ENCODE peak calls at places on chromosomes 1 and 21, in six cellular contexts. Y is M059J; V is CD4-positive, alpha-beta memory T cell; S is naive thymus-derived CD8-positive, alpha-beta T cell; I is hepatocyte; E is fibroblast of pulmonary artery. H is an unnamed sample.

GRCh38 chr1:40153073-40153770 is 8.0 kb upstream of the RLF start:
- DNase-seq in Y (peak), I (peak), E (peak), V (peak), S (peak), H (peak)

GRCh38 chr21:28283652-28284490 is 708.8 kb downstream of the LTN1 start:
- DNase-seq in E (peak), Y (peak), V (no peak), I (peak), S (no peak), H (no peak)

GRCh38 chr1:12764016-12764415 is 9.5 kb upstream of the PRAMEF12 start:
- DNase-seq in I (no peak), V (no peak), S (no peak), E (no peak), Y (no peak), H (no peak)

GRCh38 chr1:234726359-234726836 is 116.4 kb upstream of the IRF2BP2 start:
- DNase-seq in Y (no peak), I (no peak), V (no peak), E (no peak), S (no peak), H (no peak)

GRCh38 chr1:41440321-41441090 is 44.0 kb downstream of the EDN2 start:
- DNase-seq in I (no peak), V (no peak), E (no peak), S (no peak), Y (peak), H (no peak)

GRCh38 chr1:43622901-43623780 is 26.8 kb upstream of the KDM4A start:
- DNase-seq in Y (no peak), V (no peak), E (no peak), I (no peak), S (no peak), H (no peak)

GRCh38 chr1:180953291-180953747 is 40.6 kb downstream of the KIAA1614 start:
- DNase-seq in V (no peak), Y (peak), E (no peak), S (no peak), I (no peak), H (no peak)

GRCh38 chr1:28374297-28374696 is 4.8 kb downstream of the PHACTR4 start:
- DNase-seq in S (no peak), Y (peak), E (peak), V (no peak), I (no peak), H (no peak)

GRCh38 chr1:3226664-3227371 is 157.8 kb downstream of the PRDM16 start:
- DNase-seq in Y (no peak), E (no peak), V (no peak), I (no peak), S (no peak), H (no peak)

GRCh38 chr1:30912203-30912602 is 3.6 kb upstream of the SDC3 start:
- DNase-seq in S (no peak), V (no peak), Y (no peak), I (no peak), E (no peak), H (no peak)

GRCh38 chr1:1013922-1014617 is 773 bp downstream of the ISG15 start:
- DNase-seq in Y (no peak), S (no peak), I (peak), E (no peak), V (no peak), H (no peak)

GRCh38 chr21:36169465-36170128 is 13.0 kb downstream of the DOP1B start:
- DNase-seq in I (no peak), V (no peak), Y (no peak), S (no peak), E (no peak), H (no peak)

GRCh38 chr1:233364695-233365539 is 37.4 kb downstream of the MAP3K21 start:
- DNase-seq in I (no peak), Y (peak), E (peak), S (no peak), V (no peak), H (no peak)

GRCh38 chr1:167202049-167202448 is 18.6 kb upstream of the POU2F1 start:
- DNase-seq in E (no peak), S (no peak), Y (no peak), V (no peak), I (no peak), H (no peak)

GRCh38 chr1:51548986-51549619 is 30.0 kb upstream of the EPS15 start:
- DNase-seq in E (no peak), I (no peak), S (no peak), V (no peak), Y (peak), H (peak)

GRCh38 chr1:227885648-227886502 is 61.9 kb downstream of the WNT9A start:
- DNase-seq in E (peak), V (no peak), Y (peak), I (peak), S (no peak), H (no peak)

GRCh38 chr21:42364304-42364865 is 1.9 kb downstream of the TFF1 start:
- DNase-seq in E (no peak), I (no peak), V (no peak), S (no peak), Y (no peak), H (no peak)

GRCh38 chr1:61056674-61057439 is 25.5 kb upstream of the NFIA start:
- DNase-seq in Y (no peak), E (peak), V (peak), I (peak), S (peak), H (no peak)

GRCh38 chr1:66532214-66532613 is 1.7 kb upstream of the SGIP1 start:
- DNase-seq in E (no peak), V (no peak), S (no peak), I (no peak), Y (no peak), H (no peak)

GRCh38 chr1:161736332-161736969 is 13.1 kb upstream of the DUSP12 start:
- DNase-seq in I (no peak), V (no peak), E (no peak), Y (no peak), S (no peak), H (no peak)

GRCh38 chr1:229203030-229203751 is 67.7 kb upstream of the RAB4A start:
- DNase-seq in Y (peak), E (peak), I (peak), S (no peak), V (no peak), H (peak)

GRCh38 chr1:203672354-203672753 is 45.7 kb downstream of the ATP2B4 start:
- DNase-seq in V (peak), E (peak), Y (no peak), S (no peak), I (peak), H (no peak)

GRCh38 chr1:75131593-75132420 is 2.4 kb upstream of the LHX8 start:
- DNase-seq in I (no peak), Y (no peak), V (no peak), S (no peak), E (no peak), H (no peak)

GRCh38 chr1:95117207-95118018 is at the start of gene TLCD4:
- DNase-seq in I (peak), V (peak), Y (peak), E (peak), S (peak), H (no peak)

GRCh38 chr1:245363821-245364220 is 209.0 kb downstream of the KIF26B start:
- DNase-seq in Y (no peak), E (no peak), V (no peak), I (peak), S (no peak), H (peak)

GRCh38 chr1:30187413-30188023 is 535.9 kb downstream of the MATN1 start:
- DNase-seq in S (no peak), I (no peak), Y (no peak), V (no peak), E (no peak), H (no peak)

GRCh38 chr1:218357211-218357892 is 12.2 kb downstream of the TGFB2 start:
- DNase-seq in E (peak), V (no peak), Y (peak), S (no peak), I (no peak), H (no peak)

GRCh38 chr1:157958280-157958679 is 35.2 kb upstream of the KIRREL1 start:
- DNase-seq in E (no peak), I (no peak), V (no peak), S (no peak), Y (no peak), H (no peak)